ENCODE peak calls at places on chromosome 21, in five cellular contexts. One of them, this sample, is unnamed.
A peak's percentile ranks its signal among the peaks of the same experiment; 100 is the strongest.

GRCh38 chr21:33984021-33984481 is 68.4 kb upstream of the ATP5PO start:
- DNase-seq in NCI-H1092: no peak
- DNase-seq in retinal pigment epithelial cell: no peak
- DNase-seq in stimulated activated CD4-positive, alpha-beta T cell treated with anti-CD3 and anti-CD28 coated beads, Interleukin-2, amount 100 ng/mL, for 4 hours: no peak
- DNase-seq in PC-3: no peak
- DNase-seq in this sample: no peak

GRCh38 chr21:46368533-46369285 is 44.8 kb downstream of the PCNT start:
- DNase-seq in retinal pigment epithelial cell: no peak
- DNase-seq in stimulated activated CD4-positive, alpha-beta T cell treated with anti-CD3 and anti-CD28 coated beads, Interleukin-2, amount 100 ng/mL, for 4 hours: no peak
- DNase-seq in NCI-H1092: no peak
- DNase-seq in PC-3: no peak
- DNase-seq in this sample: peak; percentile 11

GRCh38 chr21:17458279-17458678 is 54.6 kb upstream of the CXADR start:
- DNase-seq in NCI-H1092: no peak
- DNase-seq in retinal pigment epithelial cell: no peak
- DNase-seq in PC-3: no peak
- DNase-seq in stimulated activated CD4-positive, alpha-beta T cell treated with anti-CD3 and anti-CD28 coated beads, Interleukin-2, amount 100 ng/mL, for 4 hours: no peak
- DNase-seq in this sample: no peak

GRCh38 chr21:42757826-42758655 is 104.6 kb downstream of the PDE9A start:
- DNase-seq in PC-3: no peak
- DNase-seq in NCI-H1092: no peak
- DNase-seq in stimulated activated CD4-positive, alpha-beta T cell treated with anti-CD3 and anti-CD28 coated beads, Interleukin-2, amount 100 ng/mL, for 4 hours: no peak
- DNase-seq in retinal pigment epithelial cell: no peak
- DNase-seq in this sample: no peak

GRCh38 chr21:28875078-28875477 is 117.6 kb downstream of the LTN1 start:
- DNase-seq in NCI-H1092: no peak
- DNase-seq in stimulated activated CD4-positive, alpha-beta T cell treated with anti-CD3 and anti-CD28 coated beads, Interleukin-2, amount 100 ng/mL, for 4 hours: no peak
- DNase-seq in retinal pigment epithelial cell: no peak
- DNase-seq in PC-3: no peak
- DNase-seq in this sample: no peak

GRCh38 chr21:26137379-26138060 is 33.0 kb downstream of the APP start:
- DNase-seq in stimulated activated CD4-positive, alpha-beta T cell treated with anti-CD3 and anti-CD28 coated beads, Interleukin-2, amount 100 ng/mL, for 4 hours: no peak
- DNase-seq in PC-3: peak; percentile 43
- DNase-seq in retinal pigment epithelial cell: no peak
- DNase-seq in NCI-H1092: no peak
- DNase-seq in this sample: no peak

GRCh38 chr21:15766952-15767603 is 37.3 kb downstream of the USP25 start:
- DNase-seq in stimulated activated CD4-positive, alpha-beta T cell treated with anti-CD3 and anti-CD28 coated beads, Interleukin-2, amount 100 ng/mL, for 4 hours: no peak
- DNase-seq in retinal pigment epithelial cell: no peak
- DNase-seq in PC-3: no peak
- DNase-seq in NCI-H1092: no peak
- DNase-seq in this sample: no peak

GRCh38 chr21:38556390-38556789 is 58.1 kb upstream of the ERG start:
- DNase-seq in NCI-H1092: no peak
- DNase-seq in retinal pigment epithelial cell: no peak
- DNase-seq in PC-3: no peak
- DNase-seq in stimulated activated CD4-positive, alpha-beta T cell treated with anti-CD3 and anti-CD28 coated beads, Interleukin-2, amount 100 ng/mL, for 4 hours: no peak
- DNase-seq in this sample: no peak

GRCh38 chr21:31182231-31183129 is 144.2 kb upstream of the KRTAP19-8 start:
- DNase-seq in retinal pigment epithelial cell: no peak
- DNase-seq in NCI-H1092: no peak
- DNase-seq in PC-3: no peak
- DNase-seq in stimulated activated CD4-positive, alpha-beta T cell treated with anti-CD3 and anti-CD28 coated beads, Interleukin-2, amount 100 ng/mL, for 4 hours: peak; percentile 58
- DNase-seq in this sample: peak; percentile 19

This sample was measured in activated T-helper 9 cell treated with anti-CD3 and anti-CD28 coated beads, Interleukin-2, amount 50 U/mL, for 16 hours.